ENCODE peak calls at places on chromosomes 5 and 9, in seven cellular contexts. One of them, this sample, is unnamed.

GRCh38 chr9:13274901-13275641 is 4.4 kb downstream of the MPDZ start:
- DNase-seq in MM.1S: no peak
- DNase-seq in A549: no peak
- DNase-seq in WERI-Rb-1: no peak
- DNase-seq in HFFc6: peak; percentile 65
- DNase-seq in adrenal gland: no peak
- DNase-seq in endothelial cell: no peak
- DNase-seq in this sample: no peak

GRCh38 chr9:137089232-137089947 is 2.6 kb downstream of the MAN1B1 start:
- DNase-seq in MM.1S: no peak
- DNase-seq in HFFc6: no peak
- DNase-seq in adrenal gland: no peak
- DNase-seq in A549: no peak
- DNase-seq in endothelial cell: no peak
- DNase-seq in WERI-Rb-1: no peak
- DNase-seq in this sample: no peak

GRCh38 chr5:149320791-149321330 is 24.4 kb upstream of the GRPEL2 start:
- DNase-seq in MM.1S: no peak
- DNase-seq in endothelial cell: no peak
- DNase-seq in adrenal gland: peak; percentile 87
- DNase-seq in HFFc6: peak; percentile 96
- DNase-seq in A549: peak; percentile 88
- DNase-seq in WERI-Rb-1: peak; percentile 78
- DNase-seq in this sample: no peak

GRCh38 chr5:84378420-84378819 is 6.3 kb downstream of the EDIL3 start:
- DNase-seq in MM.1S: no peak
- DNase-seq in adrenal gland: no peak
- DNase-seq in endothelial cell: no peak
- DNase-seq in A549: no peak
- DNase-seq in WERI-Rb-1: no peak
- DNase-seq in HFFc6: no peak
- DNase-seq in this sample: no peak

GRCh38 chr9:14846871-14847311 is 63.3 kb downstream of the FREM1 start:
- DNase-seq in A549: peak; percentile 44
- DNase-seq in endothelial cell: peak; percentile 61
- DNase-seq in adrenal gland: peak; percentile 45
- DNase-seq in MM.1S: peak; percentile 36
- DNase-seq in WERI-Rb-1: peak; percentile 87
- DNase-seq in HFFc6: peak; percentile 4
- DNase-seq in this sample: peak; percentile 63

GRCh38 chr5:134268019-134268601 is 42.2 kb upstream of the PPP2CA start:
- DNase-seq in A549: no peak
- DNase-seq in endothelial cell: no peak
- DNase-seq in MM.1S: no peak
- DNase-seq in adrenal gland: no peak
- DNase-seq in WERI-Rb-1: no peak
- DNase-seq in HFFc6: no peak
- DNase-seq in this sample: no peak

GRCh38 chr9:2116073-2116472 is 100.9 kb downstream of the SMARCA2 start:
- DNase-seq in HFFc6: peak; percentile 11
- DNase-seq in WERI-Rb-1: peak; percentile 28
- DNase-seq in A549: peak; percentile 29
- DNase-seq in adrenal gland: no peak
- DNase-seq in endothelial cell: peak; percentile 40
- DNase-seq in MM.1S: no peak
- DNase-seq in this sample: no peak

GRCh38 chr9:134538856-134539562 is 102.6 kb upstream of the COL5A1 start:
- DNase-seq in A549: no peak
- DNase-seq in MM.1S: no peak
- DNase-seq in WERI-Rb-1: no peak
- DNase-seq in endothelial cell: no peak
- DNase-seq in HFFc6: no peak
- DNase-seq in adrenal gland: no peak
- DNase-seq in this sample: no peak

GRCh38 chr5:90783460-90784333 is 225.1 kb downstream of the ADGRV1 start:
- DNase-seq in A549: peak; percentile 58
- DNase-seq in endothelial cell: peak; percentile 85
- DNase-seq in HFFc6: peak; percentile 57
- DNase-seq in MM.1S: peak; percentile 69
- DNase-seq in adrenal gland: peak; percentile 76
- DNase-seq in WERI-Rb-1: peak; percentile 63
- DNase-seq in this sample: peak; percentile 32

GRCh38 chr5:28523887-28524637 is 1485.7 kb upstream of the CDH9 start:
- DNase-seq in HFFc6: no peak
- DNase-seq in adrenal gland: no peak
- DNase-seq in endothelial cell: no peak
- DNase-seq in WERI-Rb-1: no peak
- DNase-seq in MM.1S: no peak
- DNase-seq in A549: peak; percentile 16
- DNase-seq in this sample: no peak

GRCh38 chr9:4298255-4299005 is 1.4 kb downstream of the GLIS3 start:
- DNase-seq in WERI-Rb-1: peak; percentile 14
- DNase-seq in endothelial cell: peak; percentile 6
- DNase-seq in HFFc6: peak; percentile 16
- DNase-seq in adrenal gland: peak; percentile 38
- DNase-seq in A549: peak; percentile 66
- DNase-seq in MM.1S: peak; percentile 41
- DNase-seq in this sample: peak; percentile 59

GRCh38 chr5:129094924-129095797 is 612 bp downstream of the ISOC1 start:
- DNase-seq in MM.1S: peak; percentile 53
- DNase-seq in WERI-Rb-1: peak; percentile 73
- DNase-seq in A549: peak; percentile 36
- DNase-seq in endothelial cell: peak; percentile 64
- DNase-seq in HFFc6: no peak
- DNase-seq in adrenal gland: peak; percentile 70
- DNase-seq in this sample: peak; percentile 78

GRCh38 chr5:38753776-38754175 is 92.0 kb upstream of the OSMR start:
- DNase-seq in MM.1S: no peak
- DNase-seq in adrenal gland: no peak
- DNase-seq in WERI-Rb-1: no peak
- DNase-seq in endothelial cell: no peak
- DNase-seq in HFFc6: no peak
- DNase-seq in A549: no peak
- DNase-seq in this sample: no peak

GRCh38 chr5:38755171-38755570 is 90.6 kb upstream of the OSMR start:
- DNase-seq in adrenal gland: no peak
- DNase-seq in A549: no peak
- DNase-seq in WERI-Rb-1: no peak
- DNase-seq in MM.1S: no peak
- DNase-seq in endothelial cell: no peak
- DNase-seq in HFFc6: peak; percentile 21
- DNase-seq in this sample: no peak

GRCh38 chr5:38752622-38753021 is 93.2 kb upstream of the OSMR start:
- DNase-seq in HFFc6: no peak
- DNase-seq in WERI-Rb-1: no peak
- DNase-seq in adrenal gland: no peak
- DNase-seq in endothelial cell: no peak
- DNase-seq in MM.1S: no peak
- DNase-seq in A549: no peak
- DNase-seq in this sample: no peak

GRCh38 chr5:38749861-38750260 is 96.0 kb upstream of the OSMR start:
- DNase-seq in WERI-Rb-1: no peak
- DNase-seq in adrenal gland: no peak
- DNase-seq in A549: no peak
- DNase-seq in MM.1S: no peak
- DNase-seq in endothelial cell: no peak
- DNase-seq in HFFc6: no peak
- DNase-seq in this sample: no peak

DNA sequence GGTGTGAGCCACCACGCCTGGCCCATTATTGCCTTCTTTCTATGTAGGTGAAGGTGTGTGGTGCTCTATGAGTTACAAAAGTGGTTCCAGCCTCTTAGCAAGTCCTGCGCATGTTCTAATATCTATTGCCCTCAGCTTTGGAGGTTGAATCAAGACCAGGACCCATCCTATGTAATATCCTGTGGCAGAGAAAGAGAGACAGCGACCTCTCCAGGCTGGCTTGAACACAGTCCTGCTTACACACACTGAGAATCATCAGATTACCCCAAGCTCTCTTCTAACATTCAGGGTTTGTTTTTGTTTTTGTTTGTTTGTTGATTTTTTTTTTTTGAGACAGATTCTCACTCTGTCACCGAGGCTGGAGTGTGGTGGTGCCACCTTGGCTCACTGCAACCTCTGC is 94.7 kb upstream of the OSMR start:
- DNase-seq in A549: no peak
- DNase-seq in WERI-Rb-1: peak; percentile 25
- DNase-seq in MM.1S: no peak
- DNase-seq in endothelial cell: no peak
- DNase-seq in HFFc6: no peak
- DNase-seq in adrenal gland: no peak
- DNase-seq in this sample: no peak
- TF ChIP-seq CTCF in A549: no peak
- TF ChIP-seq CTCF in WERI-Rb-1: peak; percentile 63
- TF ChIP-seq CTCF in MM.1S: no peak
- TF ChIP-seq CTCF in endothelial cell: no peak
- TF ChIP-seq CTCF in HFFc6: peak; percentile 25
- TF ChIP-seq CTCF in adrenal gland: no peak
- TF ChIP-seq CTCF in this sample: no peak

DNA sequence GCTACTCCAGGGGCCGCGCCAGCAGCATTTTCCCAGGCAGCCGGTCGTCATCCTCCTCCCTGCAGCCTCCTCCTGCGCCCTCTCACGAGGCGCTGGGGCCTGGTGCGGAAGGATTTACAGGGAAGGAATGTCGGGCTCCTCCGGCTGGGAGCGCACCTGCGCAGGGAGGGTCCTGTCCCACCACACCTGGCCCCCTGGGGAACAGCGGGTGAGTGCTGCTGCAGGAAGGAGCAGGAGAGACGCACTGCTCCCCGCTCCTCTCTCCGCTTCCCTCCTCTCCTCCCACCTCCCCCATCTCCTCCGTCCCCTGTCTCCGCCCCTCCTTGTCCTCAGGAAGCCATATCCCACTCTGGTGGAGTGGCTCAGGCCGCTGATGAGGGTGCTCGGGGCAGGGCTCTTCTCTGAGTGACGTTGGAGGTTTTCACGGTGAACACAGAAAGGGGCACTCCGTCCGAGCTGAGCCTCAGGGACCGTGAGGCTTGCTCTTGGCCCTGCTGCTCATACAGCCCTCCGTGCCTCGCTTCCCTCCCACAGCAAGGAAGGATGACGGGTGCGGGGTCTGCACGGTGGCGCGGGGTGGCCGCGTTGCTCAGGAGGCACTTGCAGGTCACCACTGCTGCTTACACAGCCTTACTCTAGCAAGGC is 31.3 kb downstream of the IRX4 start:
- DNase-seq in WERI-Rb-1: no peak
- DNase-seq in A549: no peak
- DNase-seq in endothelial cell: no peak
- DNase-seq in HFFc6: no peak
- DNase-seq in adrenal gland: no peak
- DNase-seq in MM.1S: no peak
- DNase-seq in this sample: no peak
- TF ChIP-seq CTCF in WERI-Rb-1: no peak
- TF ChIP-seq CTCF in A549: no peak
- TF ChIP-seq CTCF in endothelial cell: no peak
- TF ChIP-seq CTCF in HFFc6: no peak
- TF ChIP-seq CTCF in adrenal gland: no peak
- TF ChIP-seq CTCF in MM.1S: no peak
- TF ChIP-seq CTCF in this sample: no peak

GRCh38 chr5:157648275-157648990 is 3.8 kb downstream of the SOX30 start:
- DNase-seq in HFFc6: no peak
- DNase-seq in MM.1S: no peak
- DNase-seq in adrenal gland: no peak
- DNase-seq in WERI-Rb-1: no peak
- DNase-seq in A549: no peak
- DNase-seq in endothelial cell: no peak
- DNase-seq in this sample: no peak

GRCh38 chr5:157652377-157652692 is at the start of gene SOX30:
- DNase-seq in MM.1S: no peak
- DNase-seq in adrenal gland: no peak
- DNase-seq in A549: no peak
- DNase-seq in HFFc6: no peak
- DNase-seq in WERI-Rb-1: no peak
- DNase-seq in endothelial cell: no peak
- DNase-seq in this sample: no peak

GRCh38 chr5:157649091-157649490 is 3.1 kb downstream of the SOX30 start:
- DNase-seq in adrenal gland: no peak
- DNase-seq in A549: no peak
- DNase-seq in endothelial cell: no peak
- DNase-seq in HFFc6: no peak
- DNase-seq in MM.1S: no peak
- DNase-seq in WERI-Rb-1: no peak
- DNase-seq in this sample: no peak

GRCh38 chr5:157651011-157651611 is 1.1 kb downstream of the SOX30 start:
- DNase-seq in HFFc6: no peak
- DNase-seq in adrenal gland: no peak
- DNase-seq in A549: no peak
- DNase-seq in WERI-Rb-1: no peak
- DNase-seq in endothelial cell: no peak
- DNase-seq in MM.1S: no peak
- DNase-seq in this sample: no peak

DNA sequence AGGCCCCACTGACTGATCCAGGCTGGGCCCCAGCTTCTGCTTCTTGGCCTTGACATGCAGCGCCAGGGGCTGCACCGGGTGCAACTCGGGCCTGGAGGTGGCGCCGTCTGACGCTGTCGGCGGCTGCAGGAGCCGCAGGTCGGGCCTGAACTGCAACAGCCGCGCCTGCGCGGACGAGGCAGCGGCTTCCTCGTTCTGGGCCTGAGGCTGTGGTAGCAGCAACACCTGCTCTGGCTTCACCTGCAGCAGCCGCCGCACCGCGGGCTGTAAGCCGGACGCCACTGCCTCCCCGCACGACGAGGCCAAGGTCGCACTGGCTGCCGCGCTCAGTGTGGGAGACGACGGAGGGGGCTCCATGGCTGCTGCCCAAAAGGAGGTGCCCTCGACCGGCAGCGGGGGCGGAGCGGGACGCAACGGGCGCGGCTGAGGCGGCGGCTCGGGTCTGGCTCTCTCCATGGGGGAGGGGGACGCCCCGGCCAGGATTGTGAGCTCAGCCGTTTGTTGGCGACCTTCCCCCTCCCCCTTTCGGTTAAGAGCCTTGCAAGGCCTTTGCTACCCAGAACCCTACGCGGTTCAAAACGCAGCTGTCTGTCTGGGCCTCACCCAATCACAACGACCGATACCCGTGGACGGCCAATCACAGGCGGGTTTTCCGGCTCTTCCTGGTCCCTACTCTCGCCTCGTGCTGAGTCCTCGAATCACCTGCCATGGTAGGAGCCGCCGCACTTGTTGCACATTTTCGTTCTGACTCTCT is 438 bp downstream of the SOX30 start:
- DNase-seq in WERI-Rb-1: no peak
- DNase-seq in HFFc6: no peak
- DNase-seq in endothelial cell: peak; percentile 66
- DNase-seq in MM.1S: peak; percentile 89
- DNase-seq in adrenal gland: peak; percentile 38
- DNase-seq in A549: no peak
- DNase-seq in this sample: peak; percentile 76
- TF ChIP-seq CTCF in WERI-Rb-1: no peak
- TF ChIP-seq CTCF in HFFc6: no peak
- TF ChIP-seq CTCF in endothelial cell: peak; percentile 20
- TF ChIP-seq CTCF in MM.1S: peak; percentile 59
- TF ChIP-seq CTCF in adrenal gland: no peak
- TF ChIP-seq CTCF in A549: no peak
- TF ChIP-seq CTCF in this sample: peak; percentile 58

GRCh38 chr9:96442491-96442890 is 7.5 kb upstream of the HABP4 start:
- DNase-seq in adrenal gland: no peak
- DNase-seq in A549: no peak
- DNase-seq in WERI-Rb-1: no peak
- DNase-seq in HFFc6: no peak
- DNase-seq in MM.1S: no peak
- DNase-seq in endothelial cell: no peak
- DNase-seq in this sample: no peak
- TF ChIP-seq CTCF in adrenal gland: no peak
- TF ChIP-seq CTCF in A549: no peak
- TF ChIP-seq CTCF in WERI-Rb-1: no peak
- TF ChIP-seq CTCF in HFFc6: no peak
- TF ChIP-seq CTCF in MM.1S: no peak
- TF ChIP-seq CTCF in endothelial cell: no peak
- TF ChIP-seq CTCF in this sample: no peak